ENCODE peak calls at places on chromosomes 13 and 19, in ten cellular contexts. One of them, this sample, is unnamed.

GRCh38 chr19:55642153-55643002 is 1.1 kb upstream of the ZNF581 start:
- DNase-seq in aorta: peak; percentile 80
- DNase-seq in sigmoid colon: peak; percentile 72
- DNase-seq in H1: peak; percentile 61
- DNase-seq in CD8-positive, alpha-beta T cell: peak; percentile 70
- DNase-seq in spleen: peak; percentile 88
- DNase-seq in colonic mucosa: peak; percentile 57
- DNase-seq in mucosa of descending colon: peak; percentile 73
- DNase-seq in breast epithelium: no peak
- DNase-seq in mesenchymal stem cell: peak; percentile 38
- DNase-seq in this sample: no peak

GRCh38 chr13:108083056-108083455 is 132.3 kb downstream of the LIG4 start:
- DNase-seq in aorta: no peak
- DNase-seq in sigmoid colon: no peak
- DNase-seq in H1: no peak
- DNase-seq in CD8-positive, alpha-beta T cell: no peak
- DNase-seq in spleen: no peak
- DNase-seq in colonic mucosa: no peak
- DNase-seq in mucosa of descending colon: no peak
- DNase-seq in breast epithelium: no peak
- DNase-seq in mesenchymal stem cell: no peak
- DNase-seq in this sample: peak; percentile 54

GRCh38 chr13:99041788-99042187 is 63.9 kb upstream of the DOCK9 start:
- DNase-seq in aorta: no peak
- DNase-seq in sigmoid colon: no peak
- DNase-seq in H1: no peak
- DNase-seq in CD8-positive, alpha-beta T cell: no peak
- DNase-seq in spleen: no peak
- DNase-seq in colonic mucosa: no peak
- DNase-seq in mucosa of descending colon: no peak
- DNase-seq in breast epithelium: no peak
- DNase-seq in mesenchymal stem cell: no peak
- DNase-seq in this sample: no peak

GRCh38 chr19:41263042-41263849 is 926 bp upstream of the HNRNPUL1 start:
- DNase-seq in aorta: peak; percentile 86
- DNase-seq in sigmoid colon: peak; percentile 89
- DNase-seq in H1: peak; percentile 69
- DNase-seq in CD8-positive, alpha-beta T cell: peak; percentile 81
- DNase-seq in spleen: peak; percentile 93
- DNase-seq in colonic mucosa: peak; percentile 79
- DNase-seq in mucosa of descending colon: peak; percentile 82
- DNase-seq in breast epithelium: peak; percentile 71
- DNase-seq in mesenchymal stem cell: peak; percentile 98
- DNase-seq in this sample: peak; percentile 69

GRCh38 chr13:32164622-32165268 is 133.2 kb downstream of the FRY start:
- DNase-seq in aorta: no peak
- DNase-seq in sigmoid colon: no peak
- DNase-seq in H1: peak; percentile 58
- DNase-seq in CD8-positive, alpha-beta T cell: no peak
- DNase-seq in spleen: no peak
- DNase-seq in colonic mucosa: peak; percentile 48
- DNase-seq in mucosa of descending colon: no peak
- DNase-seq in breast epithelium: no peak
- DNase-seq in mesenchymal stem cell: peak; percentile 76
- DNase-seq in this sample: no peak

GRCh38 chr13:23579072-23579885 is 9.1 kb downstream of the TNFRSF19 start:
- DNase-seq in aorta: peak; percentile 97
- DNase-seq in sigmoid colon: peak; percentile 94
- DNase-seq in H1: peak; percentile 98
- DNase-seq in CD8-positive, alpha-beta T cell: peak; percentile 95
- DNase-seq in spleen: peak; percentile 99
- DNase-seq in colonic mucosa: peak; percentile 95
- DNase-seq in mucosa of descending colon: peak; percentile 92
- DNase-seq in breast epithelium: peak; percentile 85
- DNase-seq in mesenchymal stem cell: peak; percentile 80
- DNase-seq in this sample: peak; percentile 82

GRCh38 chr19:19262190-19263057 is 10.7 kb downstream of the TM6SF2 start:
- DNase-seq in aorta: no peak
- DNase-seq in sigmoid colon: no peak
- DNase-seq in H1: peak; percentile 74
- DNase-seq in CD8-positive, alpha-beta T cell: no peak
- DNase-seq in spleen: no peak
- DNase-seq in colonic mucosa: no peak
- DNase-seq in mucosa of descending colon: no peak
- DNase-seq in breast epithelium: no peak
- DNase-seq in mesenchymal stem cell: no peak
- DNase-seq in this sample: no peak

GRCh38 chr19:3443840-3444694 is 36.3 kb downstream of the SMIM24 start:
- DNase-seq in aorta: peak; percentile 81
- DNase-seq in sigmoid colon: no peak
- DNase-seq in H1: peak; percentile 82
- DNase-seq in CD8-positive, alpha-beta T cell: no peak
- DNase-seq in spleen: peak; percentile 85
- DNase-seq in colonic mucosa: no peak
- DNase-seq in mucosa of descending colon: no peak
- DNase-seq in breast epithelium: no peak
- DNase-seq in mesenchymal stem cell: peak; percentile 75
- DNase-seq in this sample: no peak

GRCh38 chr19:53511933-53512374 is 26.0 kb upstream of the ZNF331 start:
- DNase-seq in aorta: peak; percentile 82
- DNase-seq in sigmoid colon: peak; percentile 74
- DNase-seq in H1: peak; percentile 88
- DNase-seq in CD8-positive, alpha-beta T cell: peak; percentile 63
- DNase-seq in spleen: no peak
- DNase-seq in colonic mucosa: peak; percentile 54
- DNase-seq in mucosa of descending colon: no peak
- DNase-seq in breast epithelium: peak; percentile 28
- DNase-seq in mesenchymal stem cell: peak; percentile 44
- DNase-seq in this sample: peak; percentile 43

GRCh38 chr13:89003656-89004055 is 1332.5 kb downstream of the SLITRK5 start:
- DNase-seq in aorta: no peak
- DNase-seq in sigmoid colon: no peak
- DNase-seq in H1: no peak
- DNase-seq in CD8-positive, alpha-beta T cell: no peak
- DNase-seq in spleen: no peak
- DNase-seq in colonic mucosa: no peak
- DNase-seq in mucosa of descending colon: no peak
- DNase-seq in breast epithelium: no peak
- DNase-seq in mesenchymal stem cell: no peak
- DNase-seq in this sample: no peak

GRCh38 chr13:49256841-49257240 is 9.1 kb downstream of the CDADC1 start:
- DNase-seq in aorta: no peak
- DNase-seq in sigmoid colon: no peak
- DNase-seq in H1: no peak
- DNase-seq in CD8-positive, alpha-beta T cell: no peak
- DNase-seq in spleen: no peak
- DNase-seq in colonic mucosa: no peak
- DNase-seq in mucosa of descending colon: no peak
- DNase-seq in breast epithelium: no peak
- DNase-seq in mesenchymal stem cell: no peak
- DNase-seq in this sample: no peak

GRCh38 chr13:37058801-37059135 is 720 bp downstream of the SUPT20H start:
- DNase-seq in aorta: no peak
- DNase-seq in sigmoid colon: no peak
- DNase-seq in H1: no peak
- DNase-seq in CD8-positive, alpha-beta T cell: no peak
- DNase-seq in spleen: no peak
- DNase-seq in colonic mucosa: peak; percentile 44
- DNase-seq in mucosa of descending colon: no peak
- DNase-seq in breast epithelium: no peak
- DNase-seq in mesenchymal stem cell: no peak
- DNase-seq in this sample: no peak

GRCh38 chr13:51585696-51586095 is 1.4 kb downstream of the WDFY2 start:
- DNase-seq in aorta: no peak
- DNase-seq in sigmoid colon: no peak
- DNase-seq in H1: no peak
- DNase-seq in CD8-positive, alpha-beta T cell: no peak
- DNase-seq in spleen: no peak
- DNase-seq in colonic mucosa: no peak
- DNase-seq in mucosa of descending colon: no peak
- DNase-seq in breast epithelium: no peak
- DNase-seq in mesenchymal stem cell: peak; percentile 70
- DNase-seq in this sample: peak; percentile 72

GRCh38 chr13:26721251-26721939 is 39.2 kb downstream of the GPR12 start:
- DNase-seq in aorta: no peak
- DNase-seq in sigmoid colon: no peak
- DNase-seq in H1: no peak
- DNase-seq in CD8-positive, alpha-beta T cell: peak; percentile 73
- DNase-seq in spleen: peak; percentile 86
- DNase-seq in colonic mucosa: no peak
- DNase-seq in mucosa of descending colon: peak; percentile 57
- DNase-seq in breast epithelium: no peak
- DNase-seq in mesenchymal stem cell: no peak
- DNase-seq in this sample: no peak

GRCh38 chr13:93882086-93882651 is 597.3 kb downstream of the DCT start:
- DNase-seq in aorta: no peak
- DNase-seq in sigmoid colon: no peak
- DNase-seq in H1: no peak
- DNase-seq in CD8-positive, alpha-beta T cell: no peak
- DNase-seq in spleen: no peak
- DNase-seq in colonic mucosa: no peak
- DNase-seq in mucosa of descending colon: no peak
- DNase-seq in breast epithelium: no peak
- DNase-seq in mesenchymal stem cell: peak; percentile 62
- DNase-seq in this sample: no peak

DNA sequence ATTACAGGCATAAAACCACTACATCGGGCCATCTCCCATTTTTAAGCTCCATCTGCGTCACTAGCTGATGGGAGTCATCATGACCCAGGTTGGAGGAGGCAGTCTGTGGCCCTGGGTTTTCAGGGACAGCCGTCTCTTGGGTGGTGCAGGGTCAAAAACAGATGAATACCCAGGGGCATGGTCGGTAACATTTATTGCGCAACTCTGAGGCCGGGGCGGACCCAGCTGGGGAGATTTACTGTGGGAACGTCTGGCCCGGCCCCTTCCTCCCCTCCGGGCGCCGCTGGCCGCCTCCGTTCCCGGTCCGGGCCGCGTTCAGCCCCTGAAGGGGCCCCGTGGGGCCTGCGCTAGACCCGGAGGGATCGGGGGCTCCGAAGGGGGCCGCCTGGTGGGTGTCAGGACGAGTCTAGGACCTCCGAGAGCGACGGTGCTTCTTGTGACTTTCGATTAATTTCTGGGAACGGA is 1.3 kb upstream of the RGL3 start:
- DNase-seq in aorta: peak; percentile 85
- DNase-seq in sigmoid colon: peak; percentile 80
- DNase-seq in H1: peak; percentile 63
- DNase-seq in CD8-positive, alpha-beta T cell: no peak
- DNase-seq in spleen: peak; percentile 81
- DNase-seq in colonic mucosa: peak; percentile 51
- DNase-seq in mucosa of descending colon: no peak
- DNase-seq in breast epithelium: no peak
- DNase-seq in mesenchymal stem cell: peak; percentile 61
- DNase-seq in this sample: no peak
- H3K4me1 ChIP-seq in aorta: no peaks in the 10 kb centered on the region
- H3K4me1 ChIP-seq in sigmoid colon: peaks cover 30% of the 10 kb centered on the region
- H3K4me1 ChIP-seq in H1: peaks cover 15% of the 10 kb centered on the region
- H3K4me1 ChIP-seq in CD8-positive, alpha-beta T cell: peaks cover 49% of the 10 kb centered on the region
- H3K4me1 ChIP-seq in spleen: peaks cover 28% of the 10 kb centered on the region
- H3K4me1 ChIP-seq in colonic mucosa: peaks cover 4% of the 10 kb centered on the region
- H3K4me1 ChIP-seq in mucosa of descending colon: peaks cover 39% of the 10 kb centered on the region
- H3K4me1 ChIP-seq in breast epithelium: no peaks in the 10 kb centered on the region
- H3K4me1 ChIP-seq in mesenchymal stem cell: peaks cover 34% of the 10 kb centered on the region
- H3K4me1 ChIP-seq in this sample: peaks cover 14% of the 10 kb centered on the region

DNA sequence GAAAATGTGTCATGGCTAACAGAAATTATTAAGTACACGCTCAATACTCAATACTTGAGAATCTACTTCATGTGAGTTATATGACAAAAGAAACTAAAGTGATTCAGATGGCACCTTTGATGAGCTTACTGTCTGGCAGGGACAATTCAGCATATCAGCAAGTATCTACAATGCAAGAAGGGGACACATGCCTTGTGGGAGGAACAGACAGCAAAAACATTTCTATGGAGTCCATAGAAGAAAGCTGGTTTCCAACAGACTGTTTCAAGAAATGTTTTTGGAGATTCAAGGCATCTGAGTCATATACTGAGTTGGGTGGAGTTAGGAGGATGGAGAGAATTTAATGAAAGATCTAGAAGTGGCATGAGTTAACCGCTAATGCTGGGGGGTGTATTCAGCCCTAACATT is 54.7 kb downstream of the MBNL2 start:
- DNase-seq in aorta: no peak
- DNase-seq in sigmoid colon: no peak
- DNase-seq in H1: no peak
- DNase-seq in CD8-positive, alpha-beta T cell: no peak
- DNase-seq in spleen: no peak
- DNase-seq in colonic mucosa: no peak
- DNase-seq in mucosa of descending colon: no peak
- DNase-seq in breast epithelium: no peak
- DNase-seq in mesenchymal stem cell: peak; percentile 45
- DNase-seq in this sample: no peak
- H3K4me1 ChIP-seq in aorta: peaks cover 19% of the 10 kb centered on the region
- H3K4me1 ChIP-seq in sigmoid colon: peaks cover 98% of the 10 kb centered on the region
- H3K4me1 ChIP-seq in H1: no peaks in the 10 kb centered on the region
- H3K4me1 ChIP-seq in CD8-positive, alpha-beta T cell: no peaks in the 10 kb centered on the region
- H3K4me1 ChIP-seq in spleen: no peaks in the 10 kb centered on the region
- H3K4me1 ChIP-seq in colonic mucosa: peaks cover 18% of the 10 kb centered on the region
- H3K4me1 ChIP-seq in mucosa of descending colon: peaks cover 23% of the 10 kb centered on the region
- H3K4me1 ChIP-seq in breast epithelium: peaks cover 3% of the 10 kb centered on the region
- H3K4me1 ChIP-seq in mesenchymal stem cell: peaks cover 9% of the 10 kb centered on the region
- H3K4me1 ChIP-seq in this sample: peaks cover 90% of the 10 kb centered on the region

DNA sequence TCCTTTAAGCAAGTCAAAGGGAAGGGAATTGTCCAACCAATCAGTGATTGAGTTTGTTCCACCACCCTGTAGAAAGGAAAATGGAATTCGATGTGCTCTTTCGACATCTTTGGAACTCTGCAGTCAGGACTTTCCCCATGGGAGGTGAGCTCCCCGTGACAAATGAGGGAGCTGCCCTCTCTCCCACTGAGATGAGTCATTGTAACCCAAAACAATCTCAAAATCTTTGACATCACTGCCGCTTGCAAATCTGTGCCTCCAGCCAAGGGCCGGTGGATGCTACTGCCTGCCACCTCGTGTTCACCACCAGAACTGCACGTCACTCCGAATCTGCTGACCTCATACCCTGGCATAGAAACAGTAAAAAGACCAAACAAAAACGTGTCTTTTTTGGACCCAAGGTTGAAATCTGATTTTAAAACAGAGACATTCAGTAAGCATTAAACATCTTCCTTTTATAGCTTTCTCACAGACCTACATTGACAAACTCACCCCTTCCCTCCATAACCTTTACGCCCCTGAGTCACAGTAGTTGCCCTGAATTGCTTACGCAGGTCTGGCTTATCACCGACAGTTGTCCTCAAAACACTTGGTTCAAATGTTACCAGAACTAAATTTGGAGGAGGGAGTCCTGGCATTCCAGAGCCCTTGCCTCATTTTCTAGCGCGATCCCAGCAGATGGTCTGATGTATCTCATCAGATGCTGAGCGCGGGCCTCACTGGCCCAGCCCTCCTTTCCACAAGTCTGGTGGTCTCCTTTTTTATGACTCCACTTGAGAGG is 105.2 kb downstream of the COL4A2 start:
- DNase-seq in aorta: peak; percentile 93
- DNase-seq in sigmoid colon: peak; percentile 98
- DNase-seq in H1: peak; percentile 89
- DNase-seq in CD8-positive, alpha-beta T cell: peak; percentile 66
- DNase-seq in spleen: peak; percentile 84
- DNase-seq in colonic mucosa: peak; percentile 78
- DNase-seq in mucosa of descending colon: peak; percentile 66
- DNase-seq in breast epithelium: peak; percentile 91
- DNase-seq in mesenchymal stem cell: peak; percentile 100
- DNase-seq in this sample: peak; percentile 97
- H3K4me1 ChIP-seq in aorta: peaks cover 13% of the 10 kb centered on the region
- H3K4me1 ChIP-seq in sigmoid colon: peaks cover 89% of the 10 kb centered on the region
- H3K4me1 ChIP-seq in H1: peaks cover 4% of the 10 kb centered on the region
- H3K4me1 ChIP-seq in CD8-positive, alpha-beta T cell: no peaks in the 10 kb centered on the region
- H3K4me1 ChIP-seq in spleen: peaks cover 14% of the 10 kb centered on the region
- H3K4me1 ChIP-seq in colonic mucosa: no peaks in the 10 kb centered on the region
- H3K4me1 ChIP-seq in mucosa of descending colon: peaks cover 3% of the 10 kb centered on the region
- H3K4me1 ChIP-seq in breast epithelium: peaks cover 7% of the 10 kb centered on the region
- H3K4me1 ChIP-seq in mesenchymal stem cell: peaks cover 53% of the 10 kb centered on the region
- H3K4me1 ChIP-seq in this sample: peaks cover 40% of the 10 kb centered on the region

GRCh38 chr19:10736189-10736588 is 18.3 kb downstream of the DNM2 start:
- DNase-seq in aorta: no peak
- DNase-seq in sigmoid colon: no peak
- DNase-seq in H1: no peak
- DNase-seq in CD8-positive, alpha-beta T cell: no peak
- DNase-seq in spleen: no peak
- DNase-seq in colonic mucosa: no peak
- DNase-seq in mucosa of descending colon: no peak
- DNase-seq in breast epithelium: no peak
- DNase-seq in mesenchymal stem cell: no peak
- DNase-seq in this sample: no peak
- H3K4me1 ChIP-seq in aorta: no peaks in the 10 kb centered on the region
- H3K4me1 ChIP-seq in sigmoid colon: no peaks in the 10 kb centered on the region
- H3K4me1 ChIP-seq in H1: no peaks in the 10 kb centered on the region
- H3K4me1 ChIP-seq in CD8-positive, alpha-beta T cell: peaks cover 5% of the 10 kb centered on the region
- H3K4me1 ChIP-seq in spleen: peaks cover 42% of the 10 kb centered on the region
- H3K4me1 ChIP-seq in colonic mucosa: peaks cover 28% of the 10 kb centered on the region
- H3K4me1 ChIP-seq in mucosa of descending colon: peaks cover 67% of the 10 kb centered on the region
- H3K4me1 ChIP-seq in breast epithelium: no peaks in the 10 kb centered on the region
- H3K4me1 ChIP-seq in mesenchymal stem cell: peaks cover 1% of the 10 kb centered on the region
- H3K4me1 ChIP-seq in this sample: no peaks in the 10 kb centered on the region